ENCODE peak calls at places on chromosomes 6 and 20, in nine cellular contexts. H is transverse colon; U is CD4-positive, CD25-positive, alpha-beta regulatory T cell; N is IMR-90; D is body of pancreas; J is fibroblast of lung; M is endodermal cell; O is heart left ventricle; Q is heart right ventricle. C is an unnamed sample.

GRCh38 chr6:81476881-81477280 is 275.6 kb downstream of the TENT5A start:
- DNase-seq in M (no peak), H (no peak), U (no peak), Q (no peak), J (peak; percentile 55), N (peak; percentile 52), D (no peak), O (no peak), C (no peak)

GRCh38 chr20:62925420-62926228 is 681 bp downstream of the DIDO1 start:
- DNase-seq in M (peak; percentile 64), H (peak; percentile 54), O (no peak), J (peak; percentile 33), N (peak; percentile 16), U (peak; percentile 39), D (peak; percentile 42), Q (peak; percentile 43), C (peak; percentile 48)

GRCh38 chr6:39938773-39939381 is 4.6 kb upstream of the MOCS1 start:
- DNase-seq in D (no peak), M (peak; percentile 56), N (no peak), O (no peak), U (no peak), J (no peak), H (no peak), Q (no peak), C (no peak)

GRCh38 chr6:4449409-4449808 is 314.0 kb upstream of the ECI2 start:
- DNase-seq in U (no peak), M (no peak), D (no peak), O (no peak), N (no peak), Q (no peak), H (no peak), J (no peak), C (no peak)

GRCh38 chr20:43691928-43692524 is 25.1 kb downstream of the MYBL2 start:
- DNase-seq in D (peak; percentile 49), H (peak; percentile 79), M (peak; percentile 89), O (no peak), U (peak; percentile 13), Q (no peak), N (peak; percentile 18), J (peak; percentile 12), C (no peak)

GRCh38 chr6:5398530-5398929 is 137.2 kb downstream of the FARS2 start:
- DNase-seq in M (no peak), Q (no peak), N (peak; percentile 61), D (no peak), O (no peak), H (no peak), U (no peak), J (peak; percentile 46), C (no peak)

GRCh38 chr6:21166754-21167153 is 426.8 kb upstream of the SOX4 start:
- DNase-seq in H (no peak), D (no peak), Q (no peak), J (no peak), N (no peak), U (no peak), M (no peak), O (no peak), C (no peak)

GRCh38 chr20:36700438-36700837 is 45.5 kb downstream of the NDRG3 start:
- DNase-seq in J (no peak), H (no peak), O (no peak), U (no peak), M (peak; percentile 45), N (no peak), Q (no peak), D (no peak), C (no peak)

GRCh38 chr20:57568960-57569359 is 8.1 kb downstream of the PCK1 start:
- DNase-seq in U (no peak), M (no peak), H (no peak), Q (no peak), D (no peak), J (no peak), O (no peak), N (no peak), C (no peak)

GRCh38 chr6:163711615-163712568 is 297.4 kb downstream of the QKI start:
- DNase-seq in Q (peak; percentile 80), J (no peak), D (no peak), U (no peak), N (no peak), H (peak; percentile 64), M (peak; percentile 67), O (peak; percentile 88), C (no peak)

GRCh38 chr20:49393803-49394202 is 88.7 kb downstream of the KCNB1 start:
- DNase-seq in M (no peak), U (no peak), J (no peak), D (no peak), H (no peak), Q (no peak), N (no peak), O (no peak), C (no peak)

GRCh38 chr6:150302801-150303138 is 66.0 kb upstream of the IYD start:
- DNase-seq in J (no peak), N (no peak), M (peak; percentile 53), O (no peak), H (peak; percentile 26), Q (no peak), U (no peak), D (no peak), C (no peak)

GRCh38 chr20:44485830-44486198 is 10.1 kb downstream of the TTPAL start:
- DNase-seq in J (no peak), H (no peak), Q (no peak), M (no peak), N (no peak), O (no peak), U (no peak), D (no peak), C (no peak)

GRCh38 chr6:70669133-70669532 is 1.4 kb downstream of the SMAP1 start:
- DNase-seq in O (no peak), H (no peak), Q (no peak), D (no peak), J (peak; percentile 23), N (peak; percentile 12), U (no peak), M (no peak), C (no peak)

DNA sequence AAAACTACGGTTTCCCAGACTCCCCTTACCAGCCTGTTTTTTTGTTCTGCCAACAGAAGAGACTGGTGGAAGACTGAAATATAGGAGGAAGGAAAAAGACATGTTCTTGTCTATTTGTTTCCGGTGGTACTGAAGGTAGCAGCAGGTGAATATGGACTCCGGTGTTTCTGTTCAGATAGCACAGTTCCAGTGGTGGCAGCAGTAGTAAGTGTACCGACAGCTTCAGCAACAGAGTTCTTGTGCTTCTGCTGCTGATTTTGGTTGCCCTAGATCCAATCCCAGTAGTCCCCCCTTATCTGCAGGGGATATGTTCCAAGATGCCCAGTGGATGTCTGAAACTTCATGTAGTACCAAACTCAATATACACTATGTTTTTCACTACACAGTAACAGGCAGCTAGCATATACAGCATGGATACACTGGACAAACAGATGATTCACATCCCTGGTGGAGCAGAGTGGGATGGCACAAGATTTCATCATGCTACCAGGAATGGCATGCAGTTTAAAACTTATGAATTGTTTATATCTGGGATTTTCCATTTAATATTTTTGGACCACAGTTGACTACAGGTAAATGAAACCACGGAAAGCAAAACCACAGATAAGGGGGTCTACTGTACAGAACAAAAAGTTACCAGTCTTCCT is 301.8 kb downstream of the BTBD9 start:
- DNase-seq in O (no peak), H (no peak), D (no peak), J (peak; percentile 70), U (no peak), M (no peak), Q (no peak), N (peak; percentile 88), C (no peak)
- H3K9me3 ChIP-seq in O (peaks cover 18% of the 10 kb centered on the region), H (no peaks in the 10 kb centered on the region), D (no peaks in the 10 kb centered on the region), J (no peaks in the 10 kb centered on the region), U (peaks cover 2% of the 10 kb centered on the region), M (peaks cover 11% of the 10 kb centered on the region), Q (no peaks in the 10 kb centered on the region), N (peaks cover 2% of the 10 kb centered on the region), C (no peaks in the 10 kb centered on the region)

GRCh38 chr6:6810727-6811126 is 222.2 kb downstream of the LY86 start:
- DNase-seq in N (no peak), J (no peak), Q (no peak), M (no peak), O (no peak), D (no peak), U (no peak), H (peak; percentile 20), C (no peak)
- H3K27ac ChIP-seq in N (no peak overlapping the region), J (no peak overlapping the region), Q (peak overlapping the region; percentile 31), M (no peak overlapping the region), O (peak overlapping the region; percentile 7), D (peak overlapping the region; percentile 72), U (no peak overlapping the region), H (peak overlapping the region; percentile 56), C (no peak overlapping the region)

DNA sequence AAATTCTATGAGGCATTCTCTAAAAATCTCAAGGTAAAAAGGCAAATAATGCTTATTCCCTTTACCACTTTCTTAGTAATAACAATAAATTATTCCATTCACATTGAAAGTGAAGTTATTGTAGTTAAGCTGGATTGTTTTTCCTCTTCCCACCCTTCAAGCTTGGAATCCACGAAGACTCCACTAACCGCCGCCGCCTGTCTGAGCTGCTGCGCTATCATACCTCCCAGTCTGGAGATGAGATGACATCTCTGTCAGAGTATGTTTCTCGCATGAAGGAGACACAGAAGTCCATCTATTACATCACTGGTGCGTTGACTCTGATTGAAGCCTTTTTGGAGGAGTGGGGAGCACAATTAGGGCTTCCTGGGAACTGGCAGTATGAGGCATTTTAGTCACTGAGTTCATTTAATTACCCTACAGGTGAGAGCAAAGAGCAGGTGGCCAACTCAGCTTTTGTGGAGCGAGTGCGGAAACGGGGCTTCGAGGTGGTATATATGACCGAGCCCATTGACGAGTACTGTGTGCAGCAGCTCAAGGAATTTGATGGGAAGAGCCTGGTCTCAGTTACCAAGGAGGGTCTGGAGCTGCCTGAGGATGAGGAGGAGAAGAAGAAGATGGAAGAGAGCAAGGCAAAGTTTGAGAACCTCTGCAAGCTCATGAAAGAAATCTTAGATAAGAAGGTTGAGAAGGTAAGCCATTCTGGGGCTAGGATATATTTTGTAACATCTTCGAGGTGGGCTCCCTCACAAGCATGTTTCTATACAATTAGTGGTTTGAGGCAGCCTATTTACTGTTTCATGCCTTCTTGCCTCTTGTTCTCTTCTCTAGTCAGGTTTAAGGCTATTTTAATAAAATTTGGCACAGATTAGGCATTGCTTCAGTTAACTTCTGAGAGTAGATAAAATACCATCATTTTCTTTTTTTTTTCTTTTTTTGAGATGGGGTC is 4.9 kb downstream of the HSP90AB1 start:
- DNase-seq in D (no peak), N (no peak), J (no peak), H (no peak), M (no peak), O (no peak), U (no peak), Q (no peak), C (no peak)
- H3K4me1 ChIP-seq in D (peaks cover 80% of the 10 kb centered on the region), N (peaks cover 6% of the 10 kb centered on the region), J (peaks cover 6% of the 10 kb centered on the region), H (peaks cover 26% of the 10 kb centered on the region), M (peaks cover 3% of the 10 kb centered on the region), O (peaks cover 26% of the 10 kb centered on the region), U (peaks cover 37% of the 10 kb centered on the region), Q (peaks cover 49% of the 10 kb centered on the region), C (peaks cover 22% of the 10 kb centered on the region)

GRCh38 chr6:23246901-23247300 is 677.5 kb downstream of the HDGFL1 start:
- DNase-seq in H (no peak), M (no peak), Q (no peak), N (no peak), U (no peak), O (no peak), D (no peak), J (peak; percentile 56), C (no peak)

GRCh38 chr6:23243858-23244257 is 674.5 kb downstream of the HDGFL1 start:
- DNase-seq in J (no peak), U (no peak), H (no peak), D (no peak), Q (no peak), O (no peak), N (no peak), M (no peak), C (no peak)

GRCh38 chr6:23245559-23245958 is 676.2 kb downstream of the HDGFL1 start:
- DNase-seq in Q (no peak), N (peak; percentile 38), U (no peak), H (no peak), J (peak; percentile 34), O (no peak), D (no peak), M (no peak), C (no peak)

GRCh38 chr6:23244300-23244699 is 674.9 kb downstream of the HDGFL1 start:
- DNase-seq in J (peak; percentile 79), N (peak; percentile 94), D (no peak), U (no peak), Q (no peak), M (no peak), H (no peak), O (no peak), C (no peak)
- H3K9me3 ChIP-seq in J (no peaks in the 10 kb centered on the region), N (no peaks in the 10 kb centered on the region), D (no peaks in the 10 kb centered on the region), U (no peaks in the 10 kb centered on the region), Q (no peaks in the 10 kb centered on the region), M (no peaks in the 10 kb centered on the region), H (no peaks in the 10 kb centered on the region), O (no peaks in the 10 kb centered on the region), C (no peaks in the 10 kb centered on the region)